ENCODE peak calls at places on chromosomes 12 and 14, in six cellular contexts. Y is choroid plexus epithelial cell, X is kidney glomerular epithelial cell, O is fibroblast of gingiva, N is NCI-H526 treated with DMSO at 0.1 percent for 48 hours, M is NCI-H82. F is an unnamed sample.

GRCh38 chr12:75505706-75506312 is 5.6 kb downstream of the KRR1 start:
- DNase-seq in Y (peak), X (no peak), O (peak), N (no peak), M (peak), F (no peak)

GRCh38 chr14:70664698-70665447 is 23.2 kb downstream of the TTC9 start:
- DNase-seq in Y (no peak), X (no peak), O (no peak), N (no peak), M (no peak), F (no peak)

GRCh38 chr12:50242751-50243191 is 40.5 kb downstream of the LIMA1 start:
- DNase-seq in Y (peak), X (peak), O (peak), N (no peak), M (no peak), F (peak)

GRCh38 chr12:110107369-110108281 is 16.5 kb upstream of the IFT81 start:
- DNase-seq in Y (peak), X (peak), O (peak), N (no peak), M (peak), F (peak)

GRCh38 chr12:57834086-57834876 is 12.2 kb downstream of the CTDSP2 start:
- DNase-seq in Y (no peak), X (no peak), O (no peak), N (no peak), M (peak), F (no peak)

GRCh38 chr12:132006056-132006680 is 56.4 kb downstream of the EP400 start:
- DNase-seq in Y (peak), X (no peak), O (peak), N (no peak), M (no peak), F (no peak)

GRCh38 chr14:103607039-103607668 is 21.9 kb upstream of the KLC1 start:
- DNase-seq in Y (peak), X (peak), O (peak), N (peak), M (peak), F (peak)

GRCh38 chr14:30295980-30296379 is 263.0 kb upstream of the G2E3 start:
- DNase-seq in Y (no peak), X (no peak), O (no peak), N (no peak), M (no peak), F (no peak)

GRCh38 chr14:22375321-22375930 is 213.6 kb downstream of the DAD1 start:
- DNase-seq in Y (peak), X (peak), O (peak), N (peak), M (peak), F (peak)

GRCh38 chr14:99415496-99416281 is 65.0 kb downstream of the SETD3 start:
- DNase-seq in Y (peak), X (peak), O (peak), N (peak), M (peak), F (peak)

GRCh38 chr12:25014961-25015360 is 66.1 kb upstream of the BCAT1 start:
- DNase-seq in Y (peak), X (no peak), O (no peak), N (no peak), M (no peak), F (no peak)

GRCh38 chr12:89453579-89453978 is 71.0 kb downstream of the GALNT4 start:
- DNase-seq in Y (peak), X (no peak), O (peak), N (no peak), M (no peak), F (no peak)

GRCh38 chr14:75871181-75871880 is 110.5 kb downstream of the TGFB3 start:
- DNase-seq in Y (peak), X (no peak), O (no peak), N (no peak), M (no peak), F (no peak)

GRCh38 chr14:31787377-31787776 is 226.2 kb downstream of the NUBPL start:
- DNase-seq in Y (peak), X (no peak), O (no peak), N (no peak), M (no peak), F (peak)

GRCh38 chr14:91873476-91874265 is 6.3 kb upstream of the TC2N start:
- DNase-seq in Y (peak), X (peak), O (no peak), N (no peak), M (no peak), F (no peak)

GRCh38 chr12:51593539-51593938 is 2.5 kb downstream of the SCN8A start:
- DNase-seq in Y (peak), X (peak), O (peak), N (peak), M (no peak), F (peak)

GRCh38 chr12:4250691-4251090 is 22.9 kb upstream of the CCND2 start:
- DNase-seq in Y (no peak), X (no peak), O (no peak), N (no peak), M (no peak), F (no peak)

GRCh38 chr12:32211066-32211768 is 104.6 kb downstream of the BICD1 start:
- DNase-seq in Y (no peak), X (no peak), O (no peak), N (no peak), M (no peak), F (no peak)

GRCh38 chr14:50740858-50741257 is 72.8 kb upstream of the SAV1 start:
- DNase-seq in Y (peak), X (no peak), O (peak), N (no peak), M (no peak), F (no peak)

GRCh38 chr12:120239776-120240494 is 25.6 kb downstream of the PXN start:
- DNase-seq in Y (no peak), X (no peak), O (no peak), N (no peak), M (no peak), F (no peak)

GRCh38 chr12:99352269-99352668 is 295.3 kb upstream of the GARIN6 start:
- DNase-seq in Y (no peak), X (no peak), O (no peak), N (no peak), M (no peak), F (no peak)

GRCh38 chr12:49200882-49201594 is 12.2 kb upstream of the TUBA1A start:
- DNase-seq in Y (peak), X (peak), O (peak), N (peak), M (peak), F (peak)

GRCh38 chr12:91216871-91217270 is 34.3 kb upstream of the DCN start:
- DNase-seq in Y (no peak), X (peak), O (no peak), N (no peak), M (no peak), F (no peak)

GRCh38 chr12:75579552-75579951 is 68.1 kb upstream of the KRR1 start:
- DNase-seq in Y (no peak), X (no peak), O (no peak), N (no peak), M (peak), F (no peak)

GRCh38 chr14:61644834-61645233 is 50.5 kb upstream of the HIF1A start:
- DNase-seq in Y (peak), X (no peak), O (no peak), N (peak), M (peak), F (no peak)

GRCh38 chr12:34598851-34599529 is 576.7 kb downstream of the ALG10 start:
- DNase-seq in Y (no peak), X (no peak), O (no peak), N (no peak), M (no peak), F (no peak)

GRCh38 chr14:76456200-76456599 is 80.3 kb downstream of the ESRRB start:
- DNase-seq in Y (peak), X (peak), O (no peak), N (peak), M (peak), F (peak)

GRCh38 chr14:94942601-94943000 is 172.7 kb upstream of the GSC start:
- DNase-seq in Y (no peak), X (no peak), O (no peak), N (no peak), M (no peak), F (no peak)

GRCh38 chr12:91210144-91210543 is 27.5 kb upstream of the DCN start:
- DNase-seq in Y (no peak), X (no peak), O (no peak), N (no peak), M (no peak), F (no peak)

F was measured in COLO829.